ENCODE peak calls at places on chromosomes 13 and 19, in six cellular contexts. B is HFFc6, M is gastrocnemius medialis, S is activated B cell treated with CpG ODN at 0.5 μM for 24 hours, G is endothelial cell, E is HL-60. O is an unnamed sample.

GRCh38 chr13:75910591-75910990 is 274.5 kb downstream of the LMO7 start:
- DNase-seq in B (no peak), E (no peak), G (no peak), M (no peak), S (no peak), O (no peak)

GRCh38 chr13:71339736-71340135 is 527.3 kb downstream of the DACH1 start:
- DNase-seq in B (no peak), G (no peak), M (no peak), S (no peak), E (no peak), O (no peak)

GRCh38 chr19:58361900-58362271 is 665 bp downstream of the ZNF497 start:
- DNase-seq in B (no peak), S (no peak), G (peak; percentile 63), E (peak; percentile 56), M (no peak), O (no peak)

GRCh38 chr19:53131732-53132131 is 978 bp downstream of the ZNF415 start:
- DNase-seq in E (no peak), G (no peak), B (no peak), S (no peak), M (no peak), O (no peak)

GRCh38 chr19:47542030-47542475 is 27.2 kb upstream of the NAPA start:
- DNase-seq in E (no peak), B (no peak), M (no peak), S (no peak), G (no peak), O (peak; percentile 63)

GRCh38 chr13:74024314-74024713 is 109.9 kb downstream of the KLF12 start:
- DNase-seq in G (no peak), E (no peak), S (no peak), B (no peak), M (no peak), O (no peak)

GRCh38 chr19:44645407-44646048 is 1.8 kb downstream of the PVR start:
- DNase-seq in B (no peak), M (no peak), S (no peak), E (no peak), G (no peak), O (no peak)

GRCh38 chr19:2602391-2603181 is 99.9 kb downstream of the GNG7 start:
- DNase-seq in S (no peak), E (no peak), M (peak; percentile 56), G (no peak), B (peak; percentile 92), O (peak; percentile 98)

GRCh38 chr13:31409678-31410356 is 210.0 kb downstream of the B3GLCT start:
- DNase-seq in E (no peak), M (no peak), S (no peak), B (peak; percentile 5), G (no peak), O (peak; percentile 16)

GRCh38 chr19:7612282-7613274 is 16.8 kb downstream of the XAB2 start:
- DNase-seq in E (no peak), S (no peak), M (no peak), B (no peak), G (no peak), O (no peak)

GRCh38 chr13:26476111-26476743 is 81.3 kb upstream of the WASF3 start:
- DNase-seq in M (no peak), E (no peak), S (no peak), B (peak; percentile 39), G (peak; percentile 41), O (peak; percentile 70)

GRCh38 chr19:43476606-43477005 is 11.2 kb upstream of the LYPD3 start:
- DNase-seq in G (no peak), M (no peak), B (peak; percentile 75), E (no peak), S (no peak), O (peak; percentile 87)

GRCh38 chr19:29305268-29305667 is 92.3 kb upstream of the UQCRFS1 start:
- DNase-seq in S (no peak), B (no peak), G (no peak), E (no peak), M (no peak), O (no peak)

GRCh38 chr13:78147905-78148304 is 229.3 kb upstream of the EDNRB start:
- DNase-seq in E (no peak), M (no peak), S (no peak), B (peak; percentile 70), G (no peak), O (peak; percentile 87)

GRCh38 chr13:76886292-76887061 is at the start of gene KCTD12:
- DNase-seq in S (peak; percentile 79), E (peak; percentile 60), M (peak; percentile 74), B (peak; percentile 43), G (peak; percentile 77), O (peak; percentile 84)

GRCh38 chr13:70424928-70425327 is 316.7 kb upstream of the KLHL1 start:
- DNase-seq in E (no peak), G (no peak), S (no peak), B (no peak), M (no peak), O (no peak)

GRCh38 chr13:93058301-93058700 is 168.3 kb upstream of the GPC6 start:
- DNase-seq in S (no peak), B (no peak), M (no peak), E (no peak), G (no peak), O (no peak)

GRCh38 chr19:48441360-48442050 is 4.3 kb upstream of the GRWD1 start:
- DNase-seq in G (no peak), M (no peak), E (no peak), B (no peak), S (no peak), O (no peak)

DNA sequence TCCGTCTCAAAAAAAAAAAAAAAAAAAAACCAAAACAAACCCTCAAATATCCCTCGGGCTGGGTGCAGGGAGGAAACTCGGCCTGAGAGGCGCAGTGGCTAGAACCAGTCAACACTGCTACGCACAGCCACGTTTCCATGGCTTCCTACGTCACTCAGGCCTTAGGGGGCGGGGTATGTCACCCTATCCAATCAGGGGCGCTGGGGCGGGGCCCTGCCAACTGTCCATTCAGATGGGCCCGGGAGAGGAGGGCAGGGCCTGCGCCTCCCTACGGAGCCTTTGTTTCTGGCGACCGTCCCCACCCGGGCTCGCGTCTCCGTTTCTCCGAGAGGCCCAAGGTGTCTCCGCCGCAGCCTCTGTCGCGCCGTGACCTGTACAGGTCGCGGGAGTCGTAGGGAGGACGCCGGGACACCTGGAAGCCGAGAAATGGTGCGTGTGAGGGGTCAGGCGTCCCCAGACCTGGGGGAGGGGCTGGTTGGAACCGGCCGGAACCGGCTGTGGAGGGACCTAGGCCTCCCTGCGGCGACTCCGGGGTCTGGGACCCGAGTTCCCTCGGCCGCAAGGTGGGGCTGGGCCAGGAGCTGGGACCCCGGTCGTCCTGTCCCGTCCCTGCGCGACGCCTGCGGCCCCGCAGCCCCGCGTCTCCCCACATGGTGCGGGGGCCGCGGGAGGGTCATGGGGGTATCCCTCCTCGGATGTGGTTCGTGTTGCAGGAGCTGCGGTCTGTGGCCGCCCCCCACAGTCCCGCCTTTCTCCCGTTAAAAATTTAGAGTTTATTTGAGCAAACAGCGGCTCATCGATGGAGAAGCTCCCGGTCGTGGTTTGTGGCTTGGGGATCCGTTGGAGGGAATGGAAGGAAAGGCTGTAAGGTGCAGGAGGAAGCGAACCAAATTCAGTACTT is at the start of gene ZNF627:
- DNase-seq in E (peak; percentile 100), S (peak; percentile 91), M (peak; percentile 97), G (peak; percentile 96), B (peak; percentile 98), O (peak; percentile 97)
- TF ChIP-seq CTCF in E (no peak), S (no peak), M (peak; percentile 31), G (no peak), B (peak; percentile 36), O (peak; percentile 33)

GRCh38 chr19:40381321-40381720 is 8.7 kb downstream of the HIPK4 start:
- DNase-seq in E (no peak), B (no peak), S (no peak), G (no peak), M (no peak), O (no peak)
- TF ChIP-seq CTCF in E (no peak), B (peak; percentile 43), S (no peak), G (peak; percentile 22), M (no peak), O (peak; percentile 8)

GRCh38 chr19:16496613-16496983 is 404 bp downstream of the C19orf44 start:
- DNase-seq in E (no peak), G (no peak), S (no peak), B (peak; percentile 67), M (peak; percentile 38), O (peak; percentile 60)

GRCh38 chr19:16497837-16498236 is 1.6 kb downstream of the C19orf44 start:
- DNase-seq in G (no peak), B (no peak), M (no peak), S (no peak), E (no peak), O (no peak)

GRCh38 chr19:16497042-16497441 is 848 bp downstream of the C19orf44 start:
- DNase-seq in M (no peak), B (no peak), S (no peak), E (no peak), G (no peak), O (peak; percentile 9)

GRCh38 chr19:16495982-16496612 is at the start of the genes C19orf44 and CALR3:
- DNase-seq in E (peak; percentile 99), S (peak; percentile 94), G (peak; percentile 96), M (peak; percentile 98), B (peak; percentile 98), O (peak; percentile 97)
- TF ChIP-seq CTCF in E (no peak), S (no peak), G (no peak), M (peak; percentile 38), B (peak; percentile 28), O (peak; percentile 24)

GRCh38 chr13:24670927-24671326 is 9.3 kb upstream of the ATP12A start:
- DNase-seq in S (no peak), B (peak; percentile 39), E (peak; percentile 35), G (peak; percentile 47), M (no peak), O (peak; percentile 8)
- TF ChIP-seq CTCF in S (no peak), B (no peak), E (peak; percentile 7), G (peak; percentile 45), M (no peak), O (peak; percentile 32)

GRCh38 chr19:56404705-56405056 is 549 bp downstream of the ZNF583 start:
- DNase-seq in S (no peak), G (no peak), M (no peak), E (peak; percentile 8), B (no peak), O (no peak)

GRCh38 chr19:56400485-56400884 is 3.6 kb upstream of the ZNF583 start:
- DNase-seq in E (no peak), M (no peak), S (no peak), G (no peak), B (no peak), O (no peak)

GRCh38 chr19:56405062-56405461 is 930 bp downstream of the ZNF583 start:
- DNase-seq in G (no peak), M (no peak), E (no peak), B (no peak), S (no peak), O (no peak)

GRCh38 chr19:56403261-56403660 is 871 bp upstream of the ZNF583 start:
- DNase-seq in M (no peak), B (no peak), S (no peak), G (no peak), E (no peak), O (no peak)

GRCh38 chr19:56403764-56404704 is at the start of gene ZNF583:
- DNase-seq in G (peak; percentile 89), M (peak; percentile 89), E (peak; percentile 89), B (peak; percentile 95), S (peak; percentile 93), O (peak; percentile 98)
- TF ChIP-seq CTCF in G (no peak), M (no peak), E (no peak), B (no peak), S (no peak), O (no peak)